ENCODE peak calls at places on chromosomes 16 and 17, in four cellular contexts. P, C, V and K are unnamed samples.

GRCh38 chr16:10168258-10168657 is 14.0 kb downstream of the GRIN2A start:
- DNase-seq in V (no peak), C (no peak), P (no peak), K (no peak)

GRCh38 chr16:27218756-27219155 is 15.4 kb downstream of the KDM8 start:
- DNase-seq in C (no peak), V (no peak), P (no peak), K (no peak)

GRCh38 chr16:58634265-58634802 is 4.7 kb upstream of the CNOT1 start:
- DNase-seq in C (no peak), V (no peak), P (no peak), K (no peak)

GRCh38 chr16:59164461-59164860 is 430.3 kb upstream of the GOT2 start:
- DNase-seq in C (no peak), V (no peak), P (no peak), K (no peak)

GRCh38 chr16:20647736-20648135 is 49.7 kb downstream of the ACSM1 start:
- DNase-seq in V (no peak), C (no peak), P (no peak), K (no peak)

GRCh38 chr16:8931864-8932263 is 31.8 kb downstream of the USP7 start:
- DNase-seq in C (no peak), V (peak; percentile 63), P (no peak), K (no peak)

GRCh38 chr16:89512453-89512852 is 4.2 kb downstream of the SPG7 start:
- DNase-seq in P (no peak), V (no peak), C (no peak), K (no peak)

GRCh38 chr16:28273511-28273910 is 18.8 kb upstream of the SBK1 start:
- DNase-seq in P (no peak), C (no peak), V (no peak), K (no peak)

GRCh38 chr16:48597563-48598392 is 12.2 kb downstream of the N4BP1 start:
- DNase-seq in V (no peak), C (no peak), P (no peak), K (no peak)

GRCh38 chr16:22369221-22369811 is 5.1 kb downstream of the CDR2 start:
- DNase-seq in C (no peak), P (no peak), V (no peak), K (no peak)

GRCh38 chr17:39915559-39915958 is 2.9 kb downstream of the GSDMB start:
- DNase-seq in C (no peak), V (no peak), P (no peak), K (no peak)

GRCh38 chr16:58109330-58109729 is 19.9 kb downstream of the CFAP20 start:
- DNase-seq in C (no peak), P (no peak), V (no peak), K (no peak)

GRCh38 chr16:67185003-67185865 is 1.5 kb upstream of the MATCAP1 start:
- DNase-seq in P (peak; percentile 76), V (peak; percentile 88), C (peak; percentile 93), K (peak; percentile 94)

GRCh38 chr17:16273499-16273898 is 56.5 kb downstream of the PIGL start:
- DNase-seq in C (no peak), V (no peak), P (no peak), K (no peak)

GRCh38 chr16:53258809-53259208 is 175.5 kb upstream of the RBL2 start:
- DNase-seq in P (no peak), C (no peak), V (no peak), K (no peak)